ENCODE peak calls at places on chromosome 3, in eight cellular contexts. B is GM23248; S is fibroblast of lung; Q is effector memory CD8-positive, alpha-beta T cell; Z is LHCN-M2; N is stimulated activated CD4-positive, alpha-beta T cell treated with anti-CD3 and anti-CD28 coated beads, Interleukin-2, amount 100 ng/mL, for 48 hours; K is NCI-H345; Y is Caco-2. W is an unnamed sample.

GRCh38 chr3:32045091-32045964 is 61.1 kb upstream of the GPD1L start:
- DNase-seq in Z (peak; percentile 84), S (peak; percentile 99), B (peak; percentile 45), Y (peak; percentile 64), Q (no peak), K (no peak), N (no peak), W (no peak)

GRCh38 chr3:77186728-77187127 is 146.8 kb downstream of the ROBO2 start:
- DNase-seq in Q (no peak), S (peak; percentile 77), K (no peak), N (no peak), Y (no peak), Z (no peak), B (peak; percentile 38), W (no peak)

GRCh38 chr3:171054921-171055320 is 28.4 kb upstream of the SLC2A2 start:
- DNase-seq in K (no peak), S (peak; percentile 46), Y (no peak), Z (no peak), Q (no peak), B (peak; percentile 40), N (no peak), W (no peak)

GRCh38 chr3:120496278-120496975 is 45.6 kb upstream of the FSTL1 start:
- DNase-seq in N (no peak), Q (no peak), S (peak; percentile 71), K (no peak), B (peak; percentile 93), Z (peak; percentile 77), Y (no peak), W (peak; percentile 66)

GRCh38 chr3:120160050-120160449 is 65.8 kb upstream of the GSK3B start:
- DNase-seq in Y (peak; percentile 93), Z (peak; percentile 91), N (no peak), K (no peak), B (peak; percentile 98), Q (no peak), S (peak; percentile 100), W (peak; percentile 99)

GRCh38 chr3:185030399-185030798 is 122.5 kb downstream of the C3orf70 start:
- DNase-seq in K (no peak), Z (no peak), Y (no peak), S (no peak), B (no peak), Q (no peak), N (no peak), W (no peak)

GRCh38 chr3:119084371-119085069 is 49.9 kb upstream of the IGSF11 start:
- DNase-seq in Q (no peak), B (no peak), K (no peak), Y (no peak), Z (no peak), S (no peak), N (no peak), W (peak; percentile 26)

GRCh38 chr3:67678665-67679064 is 24.3 kb upstream of the SUCLG2 start:
- DNase-seq in N (no peak), B (no peak), Q (no peak), Z (no peak), K (no peak), Y (no peak), S (no peak), W (no peak)

GRCh38 chr3:160027541-160028195 is 39.0 kb downstream of the IL12A start:
- DNase-seq in Q (no peak), K (no peak), N (no peak), S (peak; percentile 70), B (peak; percentile 82), Z (peak; percentile 48), Y (no peak), W (no peak)

GRCh38 chr3:5426094-5426883 is 238.8 kb downstream of the EDEM1 start:
- DNase-seq in N (peak; percentile 75), B (peak; percentile 77), K (peak; percentile 11), S (peak; percentile 19), Z (peak; percentile 39), Q (peak; percentile 11), Y (peak; percentile 74), W (peak; percentile 95)

GRCh38 chr3:184712579-184713355 is 903 bp upstream of the MAGEF1 start:
- DNase-seq in K (no peak), N (no peak), Z (no peak), B (peak; percentile 42), Y (no peak), Q (no peak), S (no peak), W (no peak)

GRCh38 chr3:174317005-174317404 is 542.1 kb upstream of the NAALADL2 start:
- DNase-seq in B (no peak), S (no peak), Q (no peak), Y (no peak), Z (no peak), N (no peak), K (no peak), W (no peak)

GRCh38 chr3:30315452-30315851 is 290.9 kb upstream of the TGFBR2 start:
- DNase-seq in S (no peak), Y (no peak), Z (peak; percentile 87), Q (no peak), B (peak; percentile 83), N (no peak), K (no peak), W (no peak)

W was measured in trophoblast cell.